ENCODE peak calls at places on chromosomes 16 and 17, in eight cellular contexts. One of them, this sample, is unnamed.
A peak's percentile ranks its signal among the peaks of the same experiment; 100 is the strongest.

GRCh38 chr17:68771867-68772515 is 170.8 kb upstream of the FAM20A start:
- DNase-seq in neural progenitor cell: peak; percentile 61
- DNase-seq in BE2C: no peak
- DNase-seq in hepatocyte: peak; percentile 59
- DNase-seq in endodermal cell: no peak
- DNase-seq in IMR-90: peak; percentile 75
- DNase-seq in OCI-LY7: peak; percentile 80
- DNase-seq in HepG2: peak; percentile 71
- DNase-seq in this sample: peak; percentile 90

GRCh38 chr16:62041401-62041800 is 5.2 kb upstream of the CDH8 start:
- DNase-seq in neural progenitor cell: peak; percentile 84
- DNase-seq in BE2C: no peak
- DNase-seq in hepatocyte: peak; percentile 69
- DNase-seq in endodermal cell: peak; percentile 77
- DNase-seq in IMR-90: no peak
- DNase-seq in OCI-LY7: peak; percentile 8
- DNase-seq in HepG2: peak; percentile 40
- DNase-seq in this sample: peak; percentile 87

GRCh38 chr17:9457005-9457404 is 118.6 kb downstream of the STX8 start:
- DNase-seq in neural progenitor cell: no peak
- DNase-seq in BE2C: no peak
- DNase-seq in hepatocyte: no peak
- DNase-seq in endodermal cell: no peak
- DNase-seq in IMR-90: no peak
- DNase-seq in OCI-LY7: no peak
- DNase-seq in HepG2: no peak
- DNase-seq in this sample: no peak

GRCh38 chr17:9828296-9829059 is 2.8 kb downstream of the GLP2R start:
- DNase-seq in neural progenitor cell: no peak
- DNase-seq in BE2C: no peak
- DNase-seq in hepatocyte: no peak
- DNase-seq in endodermal cell: peak; percentile 19
- DNase-seq in IMR-90: peak; percentile 19
- DNase-seq in OCI-LY7: no peak
- DNase-seq in HepG2: no peak
- DNase-seq in this sample: no peak

GRCh38 chr17:8072339-8072726 is 15.2 kb downstream of the ALOX12B start:
- DNase-seq in neural progenitor cell: peak; percentile 60
- DNase-seq in BE2C: no peak
- DNase-seq in hepatocyte: no peak
- DNase-seq in endodermal cell: peak; percentile 74
- DNase-seq in IMR-90: no peak
- DNase-seq in OCI-LY7: no peak
- DNase-seq in HepG2: no peak
- DNase-seq in this sample: no peak

GRCh38 chr17:18981642-18982424 is 22.7 kb downstream of the FAM83G start:
- DNase-seq in neural progenitor cell: peak; percentile 30
- DNase-seq in BE2C: no peak
- DNase-seq in hepatocyte: peak; percentile 72
- DNase-seq in endodermal cell: peak; percentile 75
- DNase-seq in IMR-90: peak; percentile 82
- DNase-seq in OCI-LY7: no peak
- DNase-seq in HepG2: peak; percentile 87
- DNase-seq in this sample: peak; percentile 25

GRCh38 chr17:59533694-59534093 is 31.7 kb upstream of the DHX40 start:
- DNase-seq in neural progenitor cell: no peak
- DNase-seq in BE2C: no peak
- DNase-seq in hepatocyte: no peak
- DNase-seq in endodermal cell: no peak
- DNase-seq in IMR-90: no peak
- DNase-seq in OCI-LY7: no peak
- DNase-seq in HepG2: no peak
- DNase-seq in this sample: no peak

GRCh38 chr17:74027539-74027938 is 175.9 kb upstream of the RPL38 start:
- DNase-seq in neural progenitor cell: no peak
- DNase-seq in BE2C: no peak
- DNase-seq in hepatocyte: no peak
- DNase-seq in endodermal cell: no peak
- DNase-seq in IMR-90: no peak
- DNase-seq in OCI-LY7: no peak
- DNase-seq in HepG2: no peak
- DNase-seq in this sample: no peak

GRCh38 chr17:77802811-77803220 is 155.7 kb upstream of the TNRC6C start:
- DNase-seq in neural progenitor cell: peak; percentile 77
- DNase-seq in BE2C: peak; percentile 80
- DNase-seq in hepatocyte: peak; percentile 77
- DNase-seq in endodermal cell: peak; percentile 87
- DNase-seq in IMR-90: peak; percentile 24
- DNase-seq in OCI-LY7: no peak
- DNase-seq in HepG2: no peak
- DNase-seq in this sample: no peak

GRCh38 chr16:3732171-3732570 is 14.8 kb upstream of the TRAP1 start:
- DNase-seq in neural progenitor cell: no peak
- DNase-seq in BE2C: no peak
- DNase-seq in hepatocyte: no peak
- DNase-seq in endodermal cell: no peak
- DNase-seq in IMR-90: no peak
- DNase-seq in OCI-LY7: no peak
- DNase-seq in HepG2: no peak
- DNase-seq in this sample: no peak

GRCh38 chr17:20092973-20093626 is 83.9 kb downstream of the SPECC1 start:
- DNase-seq in neural progenitor cell: no peak
- DNase-seq in BE2C: no peak
- DNase-seq in hepatocyte: no peak
- DNase-seq in endodermal cell: no peak
- DNase-seq in IMR-90: no peak
- DNase-seq in OCI-LY7: no peak
- DNase-seq in HepG2: no peak
- DNase-seq in this sample: no peak

GRCh38 chr17:50210249-50211225 is 9.1 kb upstream of the COL1A1 start:
- DNase-seq in neural progenitor cell: peak; percentile 48
- DNase-seq in BE2C: peak; percentile 89
- DNase-seq in hepatocyte: peak; percentile 93
- DNase-seq in endodermal cell: peak; percentile 97
- DNase-seq in IMR-90: peak; percentile 99
- DNase-seq in OCI-LY7: no peak
- DNase-seq in HepG2: peak; percentile 77
- DNase-seq in this sample: peak; percentile 80

GRCh38 chr16:47262938-47263337 is 119.2 kb upstream of the NETO2 start:
- DNase-seq in neural progenitor cell: no peak
- DNase-seq in BE2C: no peak
- DNase-seq in hepatocyte: no peak
- DNase-seq in endodermal cell: no peak
- DNase-seq in IMR-90: peak; percentile 8
- DNase-seq in OCI-LY7: no peak
- DNase-seq in HepG2: no peak
- DNase-seq in this sample: no peak

GRCh38 chr16:4011225-4011939 is 104.9 kb downstream of the ADCY9 start:
- DNase-seq in neural progenitor cell: peak; percentile 34
- DNase-seq in BE2C: no peak
- DNase-seq in hepatocyte: no peak
- DNase-seq in endodermal cell: peak; percentile 77
- DNase-seq in IMR-90: no peak
- DNase-seq in OCI-LY7: no peak
- DNase-seq in HepG2: no peak
- DNase-seq in this sample: peak; percentile 72

GRCh38 chr17:77772461-77772897 is 186.0 kb upstream of the TNRC6C start:
- DNase-seq in neural progenitor cell: peak; percentile 89
- DNase-seq in BE2C: peak; percentile 92
- DNase-seq in hepatocyte: peak; percentile 82
- DNase-seq in endodermal cell: peak; percentile 98
- DNase-seq in IMR-90: peak; percentile 33
- DNase-seq in OCI-LY7: peak; percentile 73
- DNase-seq in HepG2: peak; percentile 56
- DNase-seq in this sample: peak; percentile 35

GRCh38 chr17:79024901-79025737 is 1.1 kb downstream of the C1QTNF1 start:
- DNase-seq in neural progenitor cell: no peak
- DNase-seq in BE2C: no peak
- DNase-seq in hepatocyte: no peak
- DNase-seq in endodermal cell: peak; percentile 48
- DNase-seq in IMR-90: no peak
- DNase-seq in OCI-LY7: no peak
- DNase-seq in HepG2: no peak
- DNase-seq in this sample: no peak

GRCh38 chr17:37225458-37225857 is 150.3 kb upstream of the C17orf78 start:
- DNase-seq in neural progenitor cell: peak; percentile 72
- DNase-seq in BE2C: no peak
- DNase-seq in hepatocyte: no peak
- DNase-seq in endodermal cell: peak; percentile 81
- DNase-seq in IMR-90: no peak
- DNase-seq in OCI-LY7: no peak
- DNase-seq in HepG2: no peak
- DNase-seq in this sample: no peak

DNA sequence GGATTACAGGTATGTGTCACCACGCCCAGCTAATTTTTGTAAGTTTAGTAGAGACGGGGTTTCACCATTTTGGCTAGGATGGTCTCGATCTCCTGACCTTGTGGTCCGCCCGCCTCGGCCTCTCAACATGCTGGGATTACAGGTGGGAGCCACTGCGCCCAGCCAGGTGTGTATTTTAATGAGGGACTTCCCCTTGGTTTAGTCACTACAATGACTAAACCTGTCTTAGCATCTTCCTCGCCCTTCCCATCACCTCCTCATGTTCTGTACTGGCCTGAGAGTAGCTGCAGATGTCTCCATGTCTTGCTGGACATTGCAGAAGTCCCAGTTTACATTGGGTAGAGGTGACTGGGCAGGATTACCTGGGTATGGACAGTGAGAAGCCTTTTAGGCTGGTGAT is 9.6 kb downstream of the SLC7A6 start:
- DNase-seq in neural progenitor cell: no peak
- DNase-seq in BE2C: no peak
- DNase-seq in hepatocyte: no peak
- DNase-seq in endodermal cell: no peak
- DNase-seq in IMR-90: no peak
- DNase-seq in OCI-LY7: no peak
- DNase-seq in HepG2: no peak
- DNase-seq in this sample: no peak
- H3K4me1 ChIP-seq in neural progenitor cell: no peaks in the 10 kb centered on the region
- H3K4me1 ChIP-seq in BE2C: no peaks in the 10 kb centered on the region
- H3K4me1 ChIP-seq in hepatocyte: peaks cover 5% of the 10 kb centered on the region
- H3K4me1 ChIP-seq in endodermal cell: peaks cover 12% of the 10 kb centered on the region
- H3K4me1 ChIP-seq in IMR-90: peaks cover 2% of the 10 kb centered on the region
- H3K4me1 ChIP-seq in OCI-LY7: peaks cover 60% of the 10 kb centered on the region
- H3K4me1 ChIP-seq in HepG2: peaks cover 68% of the 10 kb centered on the region
- H3K4me1 ChIP-seq in this sample: no peaks in the 10 kb centered on the region

DNA sequence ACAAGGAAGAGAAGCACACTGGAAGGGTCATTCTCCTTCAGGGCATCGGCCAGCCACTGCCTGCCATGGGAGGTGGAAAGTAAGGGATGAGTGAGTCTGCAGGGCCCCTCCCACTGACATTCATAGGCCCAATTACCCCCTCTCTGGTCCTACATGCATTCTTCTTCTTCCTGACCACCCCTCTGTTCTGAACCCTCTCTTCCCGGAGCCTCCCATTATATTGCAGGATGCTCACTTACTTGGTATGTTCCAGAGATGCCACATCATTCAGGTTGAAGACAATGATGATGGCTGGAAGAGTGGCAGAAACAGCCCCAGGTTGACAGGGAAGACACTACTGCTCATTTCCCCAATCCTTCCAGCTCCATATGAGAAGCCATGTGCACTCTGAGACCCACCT is 2.5 kb downstream of the RAB34 start:
- DNase-seq in neural progenitor cell: no peak
- DNase-seq in BE2C: no peak
- DNase-seq in hepatocyte: no peak
- DNase-seq in endodermal cell: no peak
- DNase-seq in IMR-90: no peak
- DNase-seq in OCI-LY7: no peak
- DNase-seq in HepG2: no peak
- DNase-seq in this sample: no peak
- H3K4me1 ChIP-seq in neural progenitor cell: peaks cover 26% of the 10 kb centered on the region
- H3K4me1 ChIP-seq in BE2C: no peaks in the 10 kb centered on the region
- H3K4me1 ChIP-seq in hepatocyte: peaks cover 33% of the 10 kb centered on the region
- H3K4me1 ChIP-seq in endodermal cell: no peaks in the 10 kb centered on the region
- H3K4me1 ChIP-seq in IMR-90: peaks cover 19% of the 10 kb centered on the region
- H3K4me1 ChIP-seq in OCI-LY7: peaks cover 30% of the 10 kb centered on the region
- H3K4me1 ChIP-seq in HepG2: peaks cover 45% of the 10 kb centered on the region
- H3K4me1 ChIP-seq in this sample: peaks cover 30% of the 10 kb centered on the region

GRCh38 chr16:27314986-27315332 is 1.2 kb downstream of the IL4R start:
- DNase-seq in neural progenitor cell: no peak
- DNase-seq in BE2C: no peak
- DNase-seq in hepatocyte: no peak
- DNase-seq in endodermal cell: no peak
- DNase-seq in IMR-90: no peak
- DNase-seq in OCI-LY7: no peak
- DNase-seq in HepG2: no peak
- DNase-seq in this sample: no peak
- H3K4me1 ChIP-seq in neural progenitor cell: no peaks in the 10 kb centered on the region
- H3K4me1 ChIP-seq in BE2C: no peaks in the 10 kb centered on the region
- H3K4me1 ChIP-seq in hepatocyte: peaks cover 27% of the 10 kb centered on the region
- H3K4me1 ChIP-seq in endodermal cell: no peaks in the 10 kb centered on the region
- H3K4me1 ChIP-seq in IMR-90: peaks cover 28% of the 10 kb centered on the region
- H3K4me1 ChIP-seq in OCI-LY7: peaks cover 57% of the 10 kb centered on the region
- H3K4me1 ChIP-seq in HepG2: peaks cover 81% of the 10 kb centered on the region
- H3K4me1 ChIP-seq in this sample: no peaks in the 10 kb centered on the region

GRCh38 chr17:57903961-57904360 is 51.3 kb downstream of the CUEDC1 start:
- DNase-seq in neural progenitor cell: no peak
- DNase-seq in BE2C: no peak
- DNase-seq in hepatocyte: no peak
- DNase-seq in endodermal cell: no peak
- DNase-seq in IMR-90: no peak
- DNase-seq in OCI-LY7: no peak
- DNase-seq in HepG2: no peak
- DNase-seq in this sample: no peak

GRCh38 chr17:57909548-57909947 is 45.7 kb downstream of the CUEDC1 start:
- DNase-seq in neural progenitor cell: no peak
- DNase-seq in BE2C: no peak
- DNase-seq in hepatocyte: no peak
- DNase-seq in endodermal cell: peak; percentile 83
- DNase-seq in IMR-90: no peak
- DNase-seq in OCI-LY7: no peak
- DNase-seq in HepG2: no peak
- DNase-seq in this sample: no peak

GRCh38 chr17:57905875-57906455 is 49.2 kb downstream of the CUEDC1 start:
- DNase-seq in neural progenitor cell: no peak
- DNase-seq in BE2C: no peak
- DNase-seq in hepatocyte: no peak
- DNase-seq in endodermal cell: no peak
- DNase-seq in IMR-90: no peak
- DNase-seq in OCI-LY7: no peak
- DNase-seq in HepG2: no peak
- DNase-seq in this sample: no peak

GRCh38 chr17:57908278-57908677 is 46.9 kb downstream of the CUEDC1 start:
- DNase-seq in neural progenitor cell: no peak
- DNase-seq in BE2C: no peak
- DNase-seq in hepatocyte: no peak
- DNase-seq in endodermal cell: no peak
- DNase-seq in IMR-90: no peak
- DNase-seq in OCI-LY7: no peak
- DNase-seq in HepG2: no peak
- DNase-seq in this sample: no peak

DNA sequence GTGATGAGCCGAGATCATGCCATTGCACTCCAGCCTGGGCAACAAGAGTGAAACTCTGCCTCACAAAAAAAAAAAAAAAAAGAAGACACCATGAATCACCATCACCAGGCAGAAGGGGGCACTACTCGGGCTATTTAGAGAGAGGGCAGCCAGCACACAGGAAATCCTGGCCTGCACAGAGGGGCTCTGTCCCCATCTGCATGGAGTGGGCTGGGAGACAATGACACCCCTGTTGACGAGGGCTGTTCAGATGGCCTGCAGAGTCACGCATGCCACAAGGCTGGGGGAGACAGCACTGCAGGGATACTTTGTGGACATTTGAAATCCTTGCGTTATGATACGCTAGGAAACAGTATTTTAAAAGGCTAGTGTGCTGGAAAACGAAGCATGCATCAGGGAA is 48.3 kb downstream of the CUEDC1 start:
- DNase-seq in neural progenitor cell: peak; percentile 81
- DNase-seq in BE2C: no peak
- DNase-seq in hepatocyte: no peak
- DNase-seq in endodermal cell: peak; percentile 91
- DNase-seq in IMR-90: no peak
- DNase-seq in OCI-LY7: no peak
- DNase-seq in HepG2: peak; percentile 88
- DNase-seq in this sample: peak; percentile 46
- H3K4me1 ChIP-seq in neural progenitor cell: peaks cover 47% of the 10 kb centered on the region
- H3K4me1 ChIP-seq in BE2C: no peaks in the 10 kb centered on the region
- H3K4me1 ChIP-seq in hepatocyte: peaks cover 32% of the 10 kb centered on the region
- H3K4me1 ChIP-seq in endodermal cell: peaks cover 17% of the 10 kb centered on the region
- H3K4me1 ChIP-seq in IMR-90: peaks cover 22% of the 10 kb centered on the region
- H3K4me1 ChIP-seq in OCI-LY7: peaks cover 31% of the 10 kb centered on the region
- H3K4me1 ChIP-seq in HepG2: peaks cover 76% of the 10 kb centered on the region
- H3K4me1 ChIP-seq in this sample: peaks cover 28% of the 10 kb centered on the region